ENCODE peak calls at places on chromosome 13, in ten cellular contexts. Z is left cardiac atrium; S is ascending aorta; E is OCI-LY7; G is activated CD8-positive, alpha-beta memory T cell treated with anti-CD3 and anti-CD28 coated beads for 1 hour; O is GM18507; K is activated naive CD4-positive, alpha-beta T cell; B is activated CD8-positive, alpha-beta T cell treated with anti-CD3 and anti-CD28 coated beads, Interleukin-2, amount 10 ng/mL, durations not matched to agents 7 days and 5 days; W is HFFc6; Y is GM04504. A is an unnamed sample.

GRCh38 chr13:98300956-98301641 is 124.0 kb upstream of the RNF113B start:
- DNase-seq in O (no peak), G (no peak), E (no peak), Z (no peak), K (no peak), S (no peak), Y (no peak), B (no peak), W (peak), A (no peak)

GRCh38 chr13:66992183-66992582 is 238.0 kb downstream of the PCDH9 start:
- DNase-seq in W (no peak), E (peak), Z (no peak), S (no peak), G (no peak), K (no peak), B (no peak), Y (no peak), O (no peak), A (no peak)

GRCh38 chr13:100611678-100612492 is 23.3 kb upstream of the GGACT start:
- DNase-seq in W (no peak), G (no peak), Z (no peak), K (no peak), S (no peak), E (no peak), Y (no peak), B (no peak), O (no peak), A (no peak)

GRCh38 chr13:64158910-64159309 is 2743.3 kb upstream of the PCDH20 start:
- DNase-seq in W (peak), Y (peak), B (no peak), O (no peak), E (no peak), K (no peak), G (no peak), S (no peak), Z (no peak), A (no peak)

GRCh38 chr13:21976159-21976558 is 305.3 kb downstream of the FGF9 start:
- DNase-seq in Y (no peak), S (no peak), W (no peak), K (no peak), G (no peak), E (no peak), Z (no peak), B (no peak), O (no peak), A (no peak)

GRCh38 chr13:28707629-28708427 is 10.9 kb downstream of the SLC46A3 start:
- DNase-seq in G (no peak), K (no peak), W (peak), B (peak), E (peak), Y (peak), Z (no peak), O (peak), S (no peak), A (no peak)

GRCh38 chr13:98451676-98452105 is 125.2 kb downstream of the STK24 start:
- DNase-seq in Y (no peak), S (peak), O (no peak), Z (peak), W (no peak), E (no peak), B (no peak), K (no peak), G (no peak), A (no peak)

GRCh38 chr13:21113851-21114306 is 52.5 kb upstream of the LATS2 start:
- DNase-seq in Y (no peak), B (no peak), Z (no peak), S (no peak), K (no peak), W (no peak), G (no peak), O (no peak), E (no peak), A (no peak)

GRCh38 chr13:113239986-113240385 is 30.6 kb downstream of the CUL4A start:
- DNase-seq in B (no peak), G (no peak), Z (no peak), O (no peak), E (no peak), W (no peak), Y (no peak), S (no peak), K (no peak), A (no peak)

GRCh38 chr13:45851171-45851889 is at the start of gene SIAH3:
- DNase-seq in W (no peak), G (no peak), Y (no peak), S (no peak), K (peak), E (no peak), B (peak), O (no peak), Z (no peak), A (peak)

GRCh38 chr13:114319441-114319871 is 5.2 kb downstream of the CHAMP1 start:
- DNase-seq in Z (no peak), W (peak), S (no peak), E (no peak), O (no peak), Y (peak), G (no peak), B (no peak), K (no peak), A (no peak)

GRCh38 chr13:95723428-95723827 is 46.5 kb downstream of the DNAJC3 start:
- DNase-seq in G (no peak), B (no peak), E (no peak), Y (no peak), W (no peak), O (no peak), K (no peak), S (no peak), Z (no peak), A (no peak)

GRCh38 chr13:113066746-113067145 is 38.8 kb upstream of the F7 start:
- DNase-seq in W (no peak), K (no peak), B (no peak), Y (no peak), O (no peak), E (no peak), Z (no peak), S (no peak), G (no peak), A (no peak)

GRCh38 chr13:110921209-110921608 is 6.3 kb upstream of the ANKRD10 start:
- DNase-seq in Y (no peak), E (no peak), S (no peak), K (no peak), B (no peak), W (no peak), G (no peak), Z (no peak), O (no peak), A (no peak)

GRCh38 chr13:32225494-32225931 is 89.7 kb downstream of the ZAR1L start:
- DNase-seq in B (no peak), Z (no peak), W (peak), K (no peak), G (no peak), S (no peak), E (no peak), Y (peak), O (no peak), A (no peak)

GRCh38 chr13:96817336-96817941 is 176.8 kb downstream of the OXGR1 start:
- DNase-seq in B (no peak), Y (no peak), G (no peak), S (no peak), E (peak), O (no peak), K (no peak), Z (no peak), W (no peak), A (no peak)

GRCh38 chr13:111954681-111955411 is 112.1 kb upstream of the SOX1 start:
- DNase-seq in W (no peak), G (no peak), B (no peak), O (no peak), Z (no peak), K (no peak), S (no peak), Y (no peak), E (no peak), A (no peak)

GRCh38 chr13:85386424-85386823 is 412.8 kb downstream of the SLITRK6 start:
- DNase-seq in G (no peak), K (no peak), Y (no peak), W (no peak), S (no peak), B (no peak), E (peak), O (no peak), Z (no peak), A (peak)

GRCh38 chr13:44578064-44578394 is 1.9 kb upstream of the TSC22D1 start:
- DNase-seq in K (no peak), Z (no peak), O (no peak), W (no peak), G (no peak), E (no peak), B (no peak), S (no peak), Y (no peak), A (no peak)

GRCh38 chr13:46523972-46524737 is 28.8 kb upstream of the LRCH1 start:
- DNase-seq in B (no peak), O (no peak), S (no peak), K (no peak), G (no peak), W (no peak), Y (no peak), Z (no peak), E (no peak), A (no peak)

GRCh38 chr13:21735621-21736401 is 64.9 kb downstream of the FGF9 start:
- DNase-seq in E (no peak), W (no peak), S (no peak), O (no peak), Z (peak), B (no peak), K (no peak), Y (no peak), G (no peak), A (no peak)

GRCh38 chr13:114058051-114058867 is 74.2 kb downstream of the RASA3 start:
- DNase-seq in B (no peak), G (no peak), Y (no peak), W (no peak), O (no peak), E (no peak), Z (no peak), S (no peak), K (no peak), A (no peak)

GRCh38 chr13:95540848-95541247 is 11.7 kb upstream of the CLDN10 start:
- DNase-seq in B (no peak), Z (peak), S (no peak), W (no peak), K (no peak), G (no peak), Y (no peak), O (no peak), E (no peak), A (peak)

GRCh38 chr13:70905035-70905434 is 796.8 kb upstream of the KLHL1 start:
- DNase-seq in O (no peak), Z (no peak), K (no peak), B (no peak), G (no peak), E (no peak), Y (no peak), S (no peak), W (no peak), A (no peak)

GRCh38 chr13:98582947-98583346 is 6.0 kb upstream of the STK24 start:
- DNase-seq in Y (no peak), O (no peak), S (no peak), Z (no peak), E (no peak), W (no peak), B (no peak), G (no peak), K (no peak), A (no peak)

GRCh38 chr13:29484796-29485195 is 110.7 kb downstream of the SLC7A1 start:
- DNase-seq in S (peak), K (no peak), Z (no peak), O (no peak), Y (no peak), B (no peak), G (no peak), W (no peak), E (no peak), A (no peak)

GRCh38 chr13:78404961-78405360 is 198.4 kb downstream of the POU4F1 start:
- DNase-seq in W (no peak), K (no peak), S (no peak), Z (no peak), B (no peak), O (no peak), Y (no peak), G (no peak), E (no peak), A (no peak)

A was measured in WERI-Rb-1.